ENCODE peak calls at places on chromosomes 1 and 21, in seven cellular contexts. G, L, H, U, K, O and F are unnamed samples.

GRCh38 chr1:221035680-221036153 is 156.5 kb downstream of the HLX start:
- DNase-seq in G (no peak), L (no peak), H (no peak), U (peak; percentile 92), K (no peak), O (peak; percentile 39), F (peak; percentile 46)

GRCh38 chr1:910311-910880 is 13.3 kb upstream of the SAMD11 start:
- DNase-seq in G (peak; percentile 17), L (peak; percentile 12), H (peak; percentile 70), U (no peak), K (peak; percentile 15), O (peak; percentile 11), F (no peak)

GRCh38 chr21:42423197-42423675 is 19.5 kb downstream of the UBASH3A start:
- DNase-seq in G (no peak), L (no peak), H (no peak), U (no peak), K (no peak), O (no peak), F (no peak)

GRCh38 chr1:208089151-208089550 is 155.0 kb downstream of the PLXNA2 start:
- DNase-seq in G (no peak), L (no peak), H (no peak), U (no peak), K (no peak), O (no peak), F (no peak)

GRCh38 chr1:78340006-78340405 is 150.8 kb upstream of the PTGFR start:
- DNase-seq in G (no peak), L (no peak), H (no peak), U (peak; percentile 90), K (no peak), O (no peak), F (no peak)

GRCh38 chr1:43058545-43059360 is 100.1 kb upstream of the SLC2A1 start:
- DNase-seq in G (no peak), L (no peak), H (no peak), U (peak; percentile 56), K (no peak), O (peak; percentile 63), F (peak; percentile 62)

GRCh38 chr1:5389101-5389885 is 602.9 kb downstream of the NPHP4 start:
- DNase-seq in G (no peak), L (no peak), H (no peak), U (no peak), K (no peak), O (no peak), F (no peak)

GRCh38 chr1:46223472-46223943 is 20.4 kb downstream of the LURAP1 start:
- DNase-seq in G (peak; percentile 49), L (peak; percentile 36), H (no peak), U (peak; percentile 94), K (peak; percentile 65), O (peak; percentile 86), F (peak; percentile 66)

GRCh38 chr1:212606734-212607205 is 1.8 kb upstream of the ATF3 start:
- DNase-seq in G (peak; percentile 40), L (peak; percentile 31), H (peak; percentile 85), U (peak; percentile 63), K (peak; percentile 40), O (peak; percentile 19), F (no peak)

GRCh38 chr1:203324103-203325003 is 19.0 kb downstream of the BTG2 start:
- DNase-seq in G (peak; percentile 56), L (no peak), H (no peak), U (no peak), K (peak; percentile 37), O (no peak), F (no peak)

GRCh38 chr1:117467336-117467735 is 100.1 kb downstream of the MAN1A2 start:
- DNase-seq in G (no peak), L (no peak), H (no peak), U (no peak), K (no peak), O (no peak), F (no peak)

GRCh38 chr1:209823143-209824041 is 4.4 kb upstream of the UTP25 start:
- DNase-seq in G (no peak), L (no peak), H (no peak), U (peak; percentile 78), K (no peak), O (peak; percentile 79), F (peak; percentile 87)

GRCh38 chr1:203448521-203449061 is 27.0 kb upstream of the PRELP start:
- DNase-seq in G (peak; percentile 73), L (peak; percentile 37), H (peak; percentile 85), U (no peak), K (peak; percentile 52), O (peak; percentile 91), F (no peak)

GRCh38 chr1:22741118-22741517 is 30.5 kb downstream of the EPHB2 start:
- DNase-seq in G (no peak), L (no peak), H (no peak), U (no peak), K (no peak), O (no peak), F (no peak)

GRCh38 chr1:37305841-37306240 is 168.5 kb upstream of the ZC3H12A start:
- DNase-seq in G (no peak), L (no peak), H (no peak), U (no peak), K (no peak), O (no peak), F (no peak)

GRCh38 chr1:16298653-16299052 is 53.6 kb downstream of the FBXO42 start:
- DNase-seq in G (no peak), L (no peak), H (no peak), U (no peak), K (peak; percentile 20), O (no peak), F (no peak)

GRCh38 chr1:24481843-24482610 is 20.6 kb upstream of the RCAN3 start:
- DNase-seq in G (no peak), L (no peak), H (no peak), U (no peak), K (no peak), O (no peak), F (no peak)
- H3K27ac ChIP-seq in G (no peak overlapping the region), L (no peak overlapping the region), H (no peak overlapping the region), U (no peak overlapping the region), K (no peak overlapping the region), O (no peak overlapping the region), F (no peak overlapping the region)

GRCh38 chr1:218679988-218680743 is 335.0 kb downstream of the TGFB2 start:
- DNase-seq in G (no peak), L (no peak), H (no peak), U (no peak), K (no peak), O (no peak), F (no peak)
- H3K4me3 ChIP-seq in G (no peak overlapping the region), L (no peak overlapping the region), H (no peak overlapping the region), U (no peak overlapping the region), K (no peak overlapping the region), O (no peak overlapping the region), F (no peak overlapping the region)

GRCh38 chr1:198909973-198910372 is 271.1 kb downstream of the PTPRC start:
- DNase-seq in G (no peak), L (no peak), H (no peak), U (no peak), K (no peak), O (peak; percentile 77), F (no peak)
- H3K27ac ChIP-seq in G (no peak overlapping the region), L (peak overlapping the region; percentile 16), H (no peak overlapping the region), U (no peak overlapping the region), K (no peak overlapping the region), O (peak overlapping the region; percentile 61), F (no peak overlapping the region)

GRCh38 chr1:59316497-59317128 is 19.7 kb downstream of the FGGY start:
- DNase-seq in G (no peak), L (no peak), H (no peak), U (no peak), K (no peak), O (no peak), F (peak; percentile 87)
- H3K4me3 ChIP-seq in G (peak overlapping the region; percentile 26), L (peak overlapping the region; percentile 29), H (peak overlapping the region; percentile 52), U (no peak overlapping the region), K (no peak overlapping the region), O (no peak overlapping the region), F (peak overlapping the region; percentile 9)

GRCh38 chr1:227562923-227563318 is 435 bp upstream of the ZNF678 start:
- DNase-seq in G (no peak), L (no peak), H (peak; percentile 72), U (no peak), K (no peak), O (no peak), F (no peak)
- H3K27ac ChIP-seq in G (no peak overlapping the region), L (peak overlapping the region; percentile 90), H (no peak overlapping the region), U (peak overlapping the region; percentile 84), K (no peak overlapping the region), O (peak overlapping the region; percentile 89), F (peak overlapping the region; percentile 96)